ENCODE peak calls at places on chromosomes 16 and 17, in nine cellular contexts. Y is lung, L is AG09309, M is A549, I is suprapubic skin, J is HFF-Myc, G is adrenal gland, F is uterus, A is stomach. W is an unnamed sample.

GRCh38 chr17:64213995-64214507 is 49.0 kb downstream of the TEX2 start:
- DNase-seq in Y (no peak), L (no peak), M (no peak), I (no peak), J (no peak), G (no peak), F (no peak), A (no peak), W (peak)

GRCh38 chr17:2975469-2975958 is 87.9 kb downstream of the OR1D5 start:
- DNase-seq in Y (no peak), L (no peak), M (no peak), I (no peak), J (no peak), G (no peak), F (peak), A (peak), W (no peak)

GRCh38 chr17:64250211-64250835 is 12.7 kb downstream of the TEX2 start:
- DNase-seq in Y (no peak), L (no peak), M (no peak), I (no peak), J (no peak), G (no peak), F (no peak), A (no peak), W (no peak)

GRCh38 chr17:82100502-82101298 is 2.7 kb upstream of the FASN start:
- DNase-seq in Y (no peak), L (no peak), M (no peak), I (no peak), J (no peak), G (no peak), F (peak), A (no peak), W (no peak)

GRCh38 chr17:15409721-15410247 is 57.6 kb downstream of the CDRT4 start:
- DNase-seq in Y (no peak), L (peak), M (no peak), I (no peak), J (peak), G (no peak), F (peak), A (no peak), W (peak)

GRCh38 chr16:66924527-66925321 is 611 bp downstream of the RRAD start:
- DNase-seq in Y (no peak), L (no peak), M (peak), I (no peak), J (no peak), G (peak), F (no peak), A (peak), W (no peak)

GRCh38 chr17:17079761-17080160 is 37.5 kb downstream of the MPRIP start:
- DNase-seq in Y (peak), L (no peak), M (no peak), I (no peak), J (no peak), G (no peak), F (peak), A (no peak), W (no peak)

GRCh38 chr16:55349867-55350266 is 25.9 kb downstream of the IRX6 start:
- DNase-seq in Y (no peak), L (peak), M (no peak), I (no peak), J (peak), G (no peak), F (no peak), A (no peak), W (no peak)

GRCh38 chr16:56048425-56049100 is 142.7 kb upstream of the GNAO1 start:
- DNase-seq in Y (no peak), L (no peak), M (no peak), I (no peak), J (no peak), G (no peak), F (no peak), A (no peak), W (no peak)

GRCh38 chr16:67750466-67750865 is 31.4 kb upstream of the GFOD2 start:
- DNase-seq in Y (no peak), L (no peak), M (no peak), I (no peak), J (no peak), G (no peak), F (no peak), A (no peak), W (no peak)

GRCh38 chr16:3776316-3776715 is 59.0 kb upstream of the TRAP1 start:
- DNase-seq in Y (peak), L (no peak), M (no peak), I (no peak), J (no peak), G (peak), F (no peak), A (peak), W (no peak)

GRCh38 chr17:60506312-60506711 is 19.7 kb downstream of the APPBP2 start:
- DNase-seq in Y (no peak), L (peak), M (no peak), I (no peak), J (peak), G (no peak), F (no peak), A (no peak), W (peak)

GRCh38 chr16:85352221-85352620 is 239.9 kb upstream of the CIBAR2 start:
- DNase-seq in Y (no peak), L (no peak), M (no peak), I (no peak), J (no peak), G (no peak), F (no peak), A (no peak), W (no peak)

GRCh38 chr17:4782652-4783051 is 3.5 kb downstream of the VMO1 start:
- DNase-seq in Y (no peak), L (no peak), M (no peak), I (no peak), J (no peak), G (no peak), F (no peak), A (no peak), W (no peak)
- TF ChIP-seq CTCF in Y (no peak), L (no peak), M (no peak), I (no peak), J (no peak), G (no peak), F (no peak), A (no peak), W (no peak)

DNA sequence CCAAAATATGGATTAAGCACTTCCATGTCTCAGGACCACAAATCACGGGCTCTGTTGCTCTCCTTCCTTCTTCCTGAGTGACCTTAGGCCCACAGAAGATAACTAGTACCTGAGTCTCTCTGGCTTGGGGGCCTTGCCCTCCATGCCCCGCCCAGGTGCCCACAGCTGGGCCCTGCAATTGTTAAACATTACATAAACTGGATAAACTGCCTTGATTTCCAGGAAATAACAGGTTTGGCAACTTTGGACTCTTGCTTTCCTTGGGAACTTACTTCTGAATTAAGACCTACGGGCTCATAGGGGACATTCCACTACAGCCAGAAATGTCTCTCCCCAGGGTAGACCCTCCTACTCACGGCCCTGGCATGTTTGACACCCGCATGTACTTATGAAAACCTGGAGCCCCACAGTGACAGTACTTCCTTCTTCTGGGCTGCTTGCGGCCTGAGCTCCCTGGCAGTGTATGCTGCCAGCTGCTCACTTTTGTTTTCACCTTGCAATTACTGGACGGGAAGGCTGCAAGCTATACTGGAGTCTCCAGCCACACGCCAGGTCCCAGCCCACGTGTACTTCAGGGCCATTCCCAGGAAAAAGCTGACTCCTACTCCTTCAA is 2.3 kb upstream of the UBALD2 start:
- DNase-seq in Y (no peak), L (no peak), M (no peak), I (peak), J (no peak), G (no peak), F (no peak), A (peak), W (no peak)
- H3K4me3 ChIP-seq in Y (no peak), L (no peak), M (no peak), I (no peak), J (no peak), G (no peak), F (no peak), A (no peak), W (no peak)

DNA sequence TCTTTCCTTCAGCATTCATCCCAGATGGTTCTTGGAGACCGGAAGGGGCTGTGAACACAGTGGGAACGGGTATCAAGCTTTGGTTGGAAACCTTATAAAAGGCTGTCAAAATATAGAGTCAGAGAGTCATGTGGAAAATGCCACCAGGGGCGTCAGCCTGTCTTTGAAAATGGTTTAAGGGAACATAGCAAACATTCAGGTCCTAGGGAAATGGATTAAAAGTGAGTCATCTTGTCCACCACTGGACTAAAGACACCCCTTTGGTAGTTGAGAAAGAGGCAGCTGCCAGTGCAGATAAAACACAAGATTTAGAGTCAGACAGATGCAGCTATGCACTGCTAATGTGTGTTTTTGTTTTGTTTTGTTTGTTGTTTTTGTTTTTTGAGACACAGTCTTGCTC is 47.8 kb upstream of the BCO1 start:
- DNase-seq in Y (no peak), L (peak), M (peak), I (no peak), J (no peak), G (no peak), F (no peak), A (no peak), W (peak)
- TF ChIP-seq CTCF in Y (no peak), L (no peak), M (no peak), I (no peak), J (no peak), G (no peak), F (no peak), A (no peak), W (no peak)

GRCh38 chr17:5583426-5584382 is 605 bp downstream of the NLRP1 start:
- DNase-seq in Y (no peak), L (no peak), M (no peak), I (no peak), J (no peak), G (no peak), F (peak), A (no peak), W (no peak)
- H3K4me3 ChIP-seq in Y (peak), L (peak), M (no peak), I (peak), J (peak), G (peak), F (peak), A (peak), W (peak)

GRCh38 chr16:1548234-1548633 is 14.8 kb downstream of the TMEM204 start:
- DNase-seq in Y (no peak), L (no peak), M (no peak), I (no peak), J (no peak), G (no peak), F (no peak), A (no peak), W (no peak)

GRCh38 chr16:1551166-1551565 is 17.7 kb downstream of the TMEM204 start:
- DNase-seq in Y (no peak), L (no peak), M (no peak), I (no peak), J (no peak), G (no peak), F (no peak), A (no peak), W (no peak)

GRCh38 chr16:1550696-1551095 is 17.2 kb downstream of the TMEM204 start:
- DNase-seq in Y (no peak), L (no peak), M (no peak), I (no peak), J (no peak), G (no peak), F (no peak), A (no peak), W (no peak)

GRCh38 chr16:1548727-1549126 is 15.3 kb downstream of the TMEM204 start:
- DNase-seq in Y (no peak), L (no peak), M (no peak), I (no peak), J (no peak), G (no peak), F (no peak), A (no peak), W (no peak)

DNA sequence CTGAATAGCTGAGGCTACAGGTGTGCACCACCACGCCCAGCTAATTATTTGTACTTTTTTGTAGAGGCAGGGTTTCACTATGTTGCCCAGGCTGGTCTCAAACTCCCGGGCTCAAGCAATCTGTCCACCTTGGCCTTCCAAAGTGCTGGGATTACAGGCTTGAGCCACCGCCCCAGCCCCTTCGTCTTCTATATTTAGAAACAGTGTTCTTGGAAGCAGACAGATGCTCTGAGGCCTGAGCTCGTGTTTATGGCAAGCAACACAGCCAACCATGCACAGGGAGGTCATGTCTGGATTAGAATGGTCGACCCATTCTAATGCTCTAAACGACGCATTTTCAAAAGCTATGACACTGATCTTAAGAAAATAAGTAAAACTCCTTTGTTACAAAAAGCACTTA is 16.6 kb downstream of the TMEM204 start:
- DNase-seq in Y (no peak), L (no peak), M (no peak), I (no peak), J (no peak), G (no peak), F (no peak), A (no peak), W (no peak)
- TF ChIP-seq CTCF in Y (no peak), L (no peak), M (no peak), I (no peak), J (no peak), G (no peak), F (no peak), A (no peak), W (no peak)

GRCh38 chr16:79317521-79317920 is 283.0 kb downstream of the MAF start:
- DNase-seq in Y (no peak), L (no peak), M (no peak), I (no peak), J (no peak), G (no peak), F (no peak), A (no peak), W (no peak)
- H3K4me3 ChIP-seq in Y (no peak), L (no peak), M (no peak), I (no peak), J (no peak), G (no peak), F (no peak), A (no peak), W (no peak)

DNA sequence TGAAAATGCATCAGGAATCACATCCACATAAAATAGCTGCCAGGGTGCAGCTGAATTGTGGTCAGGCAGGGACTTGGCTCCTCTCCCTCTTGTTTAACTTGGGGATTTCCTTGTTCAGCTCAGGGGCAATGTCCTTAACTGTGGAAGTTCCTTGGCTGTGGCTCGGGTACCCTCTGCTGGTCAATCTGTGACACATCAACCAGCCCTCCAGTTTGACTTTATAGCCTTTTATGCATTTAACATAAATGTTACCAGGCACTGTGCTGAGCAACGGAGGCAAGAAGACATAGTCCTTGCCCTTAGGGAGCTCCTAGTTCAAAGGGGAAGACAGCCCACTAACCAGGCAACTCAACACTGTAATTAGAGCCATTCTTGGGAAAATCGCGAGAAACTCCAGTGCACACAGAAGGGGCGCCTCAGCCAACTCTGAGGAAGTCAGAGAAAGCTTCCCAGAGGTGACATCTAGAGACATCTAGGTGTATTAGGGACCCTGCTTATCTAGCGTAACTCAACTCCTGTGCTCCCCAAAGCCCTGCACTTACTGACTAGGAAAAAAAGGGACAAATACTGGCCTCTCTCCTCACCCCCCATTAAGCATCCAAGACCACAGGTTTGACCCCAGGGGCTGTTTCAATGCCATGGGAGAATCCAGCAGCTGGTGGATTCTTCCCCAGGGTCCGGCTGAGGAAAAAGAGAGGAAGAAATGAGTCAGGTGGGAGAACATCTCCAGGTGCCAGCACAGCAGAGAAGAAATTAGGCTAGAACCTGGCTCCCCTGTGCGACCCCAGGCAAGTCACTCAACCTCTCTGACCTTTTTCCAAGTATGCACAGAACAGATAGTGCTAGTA is 17.3 kb upstream of the EEF2K start:
- DNase-seq in Y (peak), L (peak), M (peak), I (peak), J (peak), G (peak), F (peak), A (peak), W (peak)
- TF ChIP-seq CTCF in Y (peak), L (peak), M (peak), I (peak), J (peak), G (peak), F (peak), A (peak), W (peak)